ENCODE peak calls at places on chromosomes 7 and 10, in seven cellular contexts. K, T, F, I, M, J and U are unnamed samples.

GRCh38 chr10:30092151-30092790 is 32.9 kb upstream of the JCAD start:
- DNase-seq in F (no peak), M (peak; percentile 29), T (no peak), I (no peak), J (no peak), K (no peak), U (no peak)

GRCh38 chr10:91567815-91568214 is 65.1 kb downstream of the PPP1R3C start:
- DNase-seq in T (no peak), J (no peak), F (no peak), I (no peak), K (no peak), M (no peak), U (no peak)

GRCh38 chr10:22321156-22321711 is 335 bp downstream of the BMI1 start:
- DNase-seq in K (peak; percentile 89), I (peak; percentile 94), M (no peak), F (no peak), J (peak; percentile 57), T (peak; percentile 87), U (no peak)

GRCh38 chr7:2275101-2275500 is 33.1 kb downstream of the NUDT1 start:
- DNase-seq in F (no peak), I (no peak), M (no peak), J (no peak), T (no peak), K (no peak), U (no peak)

GRCh38 chr7:151017370-151017952 is 6.8 kb downstream of the ATG9B start:
- DNase-seq in T (no peak), M (no peak), J (no peak), K (no peak), F (no peak), I (no peak), U (no peak)

GRCh38 chr10:50554995-50555568 is 68.7 kb downstream of the SGMS1 start:
- DNase-seq in K (no peak), T (peak; percentile 64), J (no peak), I (no peak), M (no peak), F (peak; percentile 73), U (no peak)

GRCh38 chr10:79176052-79176501 is 107.3 kb downstream of the ZMIZ1 start:
- DNase-seq in K (no peak), J (no peak), F (no peak), M (no peak), T (no peak), I (no peak), U (no peak)

GRCh38 chr10:95196053-95196452 is 2.0 kb downstream of the ACSM6 start:
- DNase-seq in K (no peak), T (peak; percentile 60), M (no peak), F (no peak), J (no peak), I (no peak), U (no peak)

GRCh38 chr10:12605580-12606405 is 256.4 kb downstream of the CAMK1D start:
- DNase-seq in J (peak; percentile 80), I (peak; percentile 48), M (no peak), K (peak; percentile 87), T (no peak), F (no peak), U (peak; percentile 86)

GRCh38 chr10:11395581-11396310 is 215.7 kb downstream of the USP6NL start:
- DNase-seq in F (no peak), T (no peak), M (no peak), I (no peak), K (peak; percentile 53), J (no peak), U (no peak)

GRCh38 chr7:150858236-150859197 is 6.2 kb downstream of the AOC1 start:
- DNase-seq in K (no peak), F (no peak), M (no peak), I (peak; percentile 28), T (no peak), J (no peak), U (peak; percentile 75)

GRCh38 chr10:129958686-129959543 is 5.2 kb downstream of the EBF3 start:
- DNase-seq in I (peak; percentile 82), T (peak; percentile 72), M (no peak), F (no peak), J (peak; percentile 20), K (peak; percentile 72), U (no peak)

GRCh38 chr10:129961274-129961839 is 2.7 kb downstream of the EBF3 start:
- DNase-seq in J (no peak), T (no peak), K (peak; percentile 13), M (no peak), F (no peak), I (no peak), U (no peak)

GRCh38 chr10:129960493-129961273 is 3.4 kb downstream of the EBF3 start:
- DNase-seq in T (no peak), M (no peak), K (peak; percentile 15), F (no peak), J (no peak), I (no peak), U (no peak)

GRCh38 chr10:129958118-129958685 is 5.9 kb downstream of the EBF3 start:
- DNase-seq in I (no peak), F (no peak), K (peak; percentile 47), T (peak; percentile 38), J (no peak), M (no peak), U (no peak)

DNA sequence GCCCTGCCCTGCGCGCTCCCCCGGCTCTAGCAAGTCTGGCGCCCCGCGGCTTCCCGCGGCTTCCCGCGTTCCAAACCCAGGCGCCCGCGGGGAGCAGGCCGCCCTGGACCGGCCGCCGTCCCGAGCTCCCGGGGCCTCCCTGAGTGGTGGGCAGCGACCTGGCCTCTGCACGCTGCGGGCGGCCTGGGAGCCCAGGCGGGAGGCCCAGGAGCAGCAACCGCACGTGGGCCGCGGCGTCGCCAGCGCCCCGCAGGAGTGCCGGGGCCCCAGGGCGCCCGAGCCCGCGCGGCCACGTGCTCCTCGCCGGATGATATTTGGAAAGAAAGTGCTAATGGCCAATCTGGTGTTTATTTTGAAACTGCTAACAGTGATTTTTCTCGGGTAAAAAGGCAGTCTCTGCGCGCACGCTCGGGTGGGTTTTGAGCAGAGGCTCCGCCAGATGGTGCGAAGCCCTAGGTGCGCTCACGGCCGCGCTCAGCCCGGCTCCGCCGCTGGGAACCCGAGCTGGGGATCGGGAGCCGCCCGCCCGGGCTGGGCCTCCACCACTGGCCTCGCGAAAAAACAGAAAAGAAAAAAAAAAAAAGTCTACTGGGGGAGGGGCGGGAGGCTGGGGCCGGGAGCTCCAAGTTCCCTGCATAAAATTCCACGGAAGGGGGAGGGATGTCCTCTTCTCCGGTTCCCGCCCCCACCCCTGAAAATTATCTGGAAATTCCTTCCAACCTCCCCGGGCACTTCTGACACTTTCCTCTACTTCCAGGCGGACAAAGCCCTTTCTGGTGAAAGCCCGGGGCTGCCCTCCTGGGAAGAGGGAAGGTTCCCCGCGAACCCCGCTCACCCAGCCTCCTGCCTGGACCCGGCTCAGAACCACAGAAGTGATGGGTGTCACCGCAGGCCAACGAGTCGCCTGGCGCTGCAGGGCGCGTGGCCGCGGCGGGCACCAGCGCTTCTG is 4.3 kb downstream of the EBF3 start:
- DNase-seq in F (no peak), T (no peak), J (peak; percentile 15), M (no peak), K (peak; percentile 59), I (no peak), U (no peak)
- H3K27me3 ChIP-seq in F (no peaks in the 10 kb centered on the region), T (peaks cover 98% of the 10 kb centered on the region), J (peaks cover 86% of the 10 kb centered on the region), M (no peaks in the 10 kb centered on the region), K (peaks cover 98% of the 10 kb centered on the region), I (peaks cover 4% of the 10 kb centered on the region), U (peaks cover 17% of the 10 kb centered on the region)

GRCh38 chr10:109893371-109893770 is 29.9 kb downstream of the XPNPEP1 start:
- DNase-seq in I (no peak), K (no peak), T (no peak), M (no peak), J (no peak), F (no peak), U (no peak)

GRCh38 chr10:109895848-109896247 is 27.5 kb downstream of the XPNPEP1 start:
- DNase-seq in K (no peak), M (no peak), F (no peak), T (no peak), J (no peak), I (no peak), U (no peak)

GRCh38 chr10:109892885-109893284 is 30.4 kb downstream of the XPNPEP1 start:
- DNase-seq in M (no peak), K (peak; percentile 84), I (no peak), F (no peak), T (peak; percentile 20), J (no peak), U (no peak)

GRCh38 chr10:109895095-109895818 is 28.1 kb downstream of the XPNPEP1 start:
- DNase-seq in I (no peak), F (no peak), K (no peak), J (peak; percentile 36), T (no peak), M (no peak), U (no peak)

GRCh38 chr10:109894516-109894915 is 28.8 kb downstream of the XPNPEP1 start:
- DNase-seq in I (no peak), T (no peak), K (no peak), J (peak; percentile 61), F (no peak), M (no peak), U (no peak)
- TF ChIP-seq POLR2AphosphoS5 in I (no peak), T (no peak), K (no peak), J (peak; percentile 23), F (no peak), M (no peak), U (no peak)

GRCh38 chr7:100967292-100967863 is 2.0 kb upstream of the MUC12 start:
- DNase-seq in J (no peak), T (peak; percentile 43), I (no peak), F (no peak), K (no peak), M (no peak), U (no peak)
- H3K27me3 ChIP-seq in J (peaks cover 60% of the 10 kb centered on the region), T (peaks cover 20% of the 10 kb centered on the region), I (no peaks in the 10 kb centered on the region), F (peaks cover 41% of the 10 kb centered on the region), K (peaks cover 79% of the 10 kb centered on the region), M (peaks cover 19% of the 10 kb centered on the region), U (no peaks in the 10 kb centered on the region)

GRCh38 chr10:101042667-101043355 is 11.8 kb downstream of the SFXN3 start:
- DNase-seq in T (peak; percentile 99), I (peak; percentile 93), M (peak; percentile 97), J (peak; percentile 99), K (peak; percentile 98), F (peak; percentile 90), U (peak; percentile 97)

GRCh38 chr10:101042118-101042517 is 11.1 kb downstream of the SFXN3 start:
- DNase-seq in T (no peak), M (no peak), J (no peak), I (no peak), K (no peak), F (no peak), U (no peak)

GRCh38 chr10:101040851-101041250 is 9.8 kb downstream of the SFXN3 start:
- DNase-seq in I (no peak), F (no peak), K (no peak), M (no peak), J (no peak), T (no peak), U (no peak)

GRCh38 chr10:101040061-101040460 is 9.0 kb downstream of the SFXN3 start:
- DNase-seq in J (no peak), K (no peak), M (no peak), I (no peak), F (no peak), T (no peak), U (no peak)

DNA sequence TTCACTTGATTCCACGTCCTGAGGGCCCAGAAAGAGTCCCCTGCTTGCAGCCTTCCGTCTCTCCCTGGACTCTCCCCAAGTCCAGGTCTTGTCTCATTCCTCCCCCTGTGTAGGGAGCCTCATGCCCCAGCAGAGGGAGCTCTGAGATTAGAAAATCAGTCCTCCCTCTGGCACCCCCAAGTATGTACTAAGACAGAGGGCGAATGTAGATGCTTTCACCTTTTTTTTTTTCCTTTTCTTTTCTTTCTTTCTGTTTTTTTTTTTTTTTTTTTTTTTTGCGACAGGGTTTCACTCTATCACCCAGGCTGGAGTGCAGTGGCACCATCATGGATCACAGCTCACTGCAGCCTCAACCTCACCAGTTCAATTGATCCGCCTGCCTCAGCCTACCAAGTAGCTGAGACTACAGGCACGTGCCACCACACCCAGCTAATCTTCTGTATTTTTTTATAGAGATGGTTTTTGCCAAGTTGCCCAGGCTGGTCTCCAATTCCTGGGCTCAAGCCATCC is 10.3 kb downstream of the SFXN3 start:
- DNase-seq in I (no peak), T (peak; percentile 90), K (no peak), F (peak; percentile 67), M (peak; percentile 85), J (peak; percentile 86), U (no peak)
- TF ChIP-seq POLR2AphosphoS5 in I (no peak), T (no peak), K (no peak), F (no peak), M (peak; percentile 56), J (no peak), U (no peak)